ENCODE peak calls at places on chromosomes 16 and 17, in seven cellular contexts. B, Z, J, A, X, H and M are unnamed samples.

GRCh38 chr16:87056083-87056482 is 261.1 kb downstream of the C16orf95 start:
- DNase-seq in B (no peak), Z (no peak), J (no peak), A (peak), X (no peak), H (no peak), M (no peak)

GRCh38 chr16:74448990-74449389 is 27.7 kb upstream of the CLEC18B start:
- DNase-seq in B (peak), Z (no peak), J (peak), A (peak), X (no peak), H (no peak), M (no peak)

GRCh38 chr17:47276868-47277267 is 23.2 kb downstream of the ITGB3 start:
- DNase-seq in B (no peak), Z (no peak), J (no peak), A (peak), X (peak), H (no peak), M (no peak)

GRCh38 chr17:19321481-19322128 is 40.9 kb downstream of the B9D1 start:
- DNase-seq in B (no peak), Z (no peak), J (no peak), A (no peak), X (peak), H (no peak), M (no peak)

GRCh38 chr17:72661093-72661944 is 431.2 kb downstream of the SLC39A11 start:
- DNase-seq in B (no peak), Z (no peak), J (no peak), A (no peak), X (no peak), H (no peak), M (no peak)

GRCh38 chr17:67280279-67280678 is 35.3 kb upstream of the HELZ start:
- DNase-seq in B (no peak), Z (no peak), J (no peak), A (no peak), X (no peak), H (no peak), M (no peak)

GRCh38 chr17:40648326-40648968 is 829 bp upstream of the SMARCE1 start:
- DNase-seq in B (peak), Z (peak), J (no peak), A (peak), X (peak), H (no peak), M (no peak)

GRCh38 chr16:52456368-52456767 is 90.6 kb downstream of the TOX3 start:
- DNase-seq in B (no peak), Z (no peak), J (no peak), A (no peak), X (no peak), H (no peak), M (no peak)

GRCh38 chr16:2077696-2078095 is 29.9 kb downstream of the TSC2 start:
- DNase-seq in B (no peak), Z (no peak), J (no peak), A (no peak), X (no peak), H (no peak), M (no peak)

GRCh38 chr16:22681881-22682291 is 132.1 kb upstream of the HS3ST2 start:
- DNase-seq in B (no peak), Z (no peak), J (no peak), A (no peak), X (no peak), H (no peak), M (no peak)

GRCh38 chr17:31190351-31190750 is 95.6 kb downstream of the NF1 start:
- DNase-seq in B (no peak), Z (no peak), J (no peak), A (peak), X (no peak), H (no peak), M (no peak)

GRCh38 chr16:47461598-47462266 is 601 bp downstream of the PHKB start:
- DNase-seq in B (peak), Z (peak), J (no peak), A (peak), X (no peak), H (no peak), M (no peak)

GRCh38 chr17:14044702-14045101 is 24.6 kb upstream of the COX10 start:
- DNase-seq in B (no peak), Z (no peak), J (no peak), A (no peak), X (no peak), H (no peak), M (no peak)

GRCh38 chr16:980595-980854 is 1.0 kb upstream of the SOX8 start:
- DNase-seq in B (no peak), Z (no peak), J (no peak), A (no peak), X (no peak), H (no peak), M (no peak)

GRCh38 chr16:49547448-49547847 is 173.8 kb downstream of the C16orf78 start:
- DNase-seq in B (no peak), Z (no peak), J (no peak), A (no peak), X (no peak), H (no peak), M (no peak)

GRCh38 chr16:21608647-21609328 is 9.4 kb downstream of the METTL9 start:
- DNase-seq in B (peak), Z (no peak), J (no peak), A (no peak), X (no peak), H (no peak), M (peak)

GRCh38 chr17:61485067-61485775 is 33.0 kb downstream of the TBX4 start:
- DNase-seq in B (no peak), Z (no peak), J (no peak), A (peak), X (no peak), H (no peak), M (no peak)

GRCh38 chr17:74952431-74953128 is 16.9 kb downstream of the OTOP3 start:
- DNase-seq in B (no peak), Z (no peak), J (no peak), A (no peak), X (no peak), H (no peak), M (no peak)

GRCh38 chr16:71467810-71468209 is 5.8 kb upstream of the ZNF23 start:
- DNase-seq in B (no peak), Z (peak), J (no peak), A (peak), X (no peak), H (no peak), M (no peak)

GRCh38 chr16:53732296-53732929 is 28.5 kb downstream of the FTO start:
- DNase-seq in B (no peak), Z (no peak), J (no peak), A (peak), X (no peak), H (no peak), M (no peak)

GRCh38 chr17:16447676-16448075 is 32.3 kb downstream of the TRPV2 start:
- DNase-seq in B (no peak), Z (peak), J (no peak), A (no peak), X (no peak), H (no peak), M (no peak)

GRCh38 chr17:43449470-43450202 is 34.1 kb upstream of the DHX8 start:
- DNase-seq in B (no peak), Z (no peak), J (no peak), A (no peak), X (no peak), H (no peak), M (no peak)

GRCh38 chr17:16486373-16487250 is 5.4 kb downstream of the LRRC75A start:
- DNase-seq in B (no peak), Z (no peak), J (no peak), A (peak), X (peak), H (no peak), M (no peak)

GRCh38 chr17:352421-353212 is at the start of gene RPH3AL:
- DNase-seq in B (no peak), Z (no peak), J (no peak), A (no peak), X (no peak), H (no peak), M (no peak)

GRCh38 chr17:28712037-28712704 is 483 bp upstream of the PROCA1 start:
- DNase-seq in B (peak), Z (peak), J (no peak), A (no peak), X (peak), H (no peak), M (no peak)

GRCh38 chr17:39174907-39175694 is 9.1 kb upstream of the ARL5C start:
- DNase-seq in B (peak), Z (peak), J (no peak), A (peak), X (peak), H (peak), M (no peak)

GRCh38 chr17:34909040-34909439 is 52.2 kb downstream of the CCT6B start:
- DNase-seq in B (no peak), Z (no peak), J (no peak), A (no peak), X (no peak), H (no peak), M (no peak)

GRCh38 chr16:66267287-66268137 is 99.0 kb upstream of the CDH5 start:
- DNase-seq in B (no peak), Z (no peak), J (no peak), A (no peak), X (peak), H (no peak), M (no peak)